ENCODE peak calls at places on chromosomes 13 and 19, in four cellular contexts. T is tibial nerve, V is MCF 10A, G is breast epithelium. H is an unnamed sample.

GRCh38 chr19:11423804-11424318 is 4.7 kb upstream of the RGL3 start:
- DNase-seq in T (no peak), V (no peak), G (no peak), H (no peak)

GRCh38 chr19:19268453-19269385 is 4.4 kb downstream of the TM6SF2 start:
- DNase-seq in T (no peak), V (no peak), G (no peak), H (no peak)

GRCh38 chr13:25064396-25064795 is 31.5 kb upstream of the PABPC3 start:
- DNase-seq in T (no peak), V (no peak), G (no peak), H (no peak)

GRCh38 chr19:16324384-16325160 is at the start of gene KLF2:
- DNase-seq in T (peak), V (peak), G (peak), H (peak)

GRCh38 chr19:17183271-17183757 is 31.8 kb upstream of the USE1 start:
- DNase-seq in T (no peak), V (no peak), G (no peak), H (no peak)

GRCh38 chr13:114067886-114068722 is 64.3 kb downstream of the RASA3 start:
- DNase-seq in T (peak), V (no peak), G (no peak), H (no peak)

GRCh38 chr19:55641376-55642152 is 762 bp downstream of the ZNF580 start:
- DNase-seq in T (no peak), V (peak), G (no peak), H (no peak)

GRCh38 chr13:75220238-75220542 is 261.8 kb downstream of the TBC1D4 start:
- DNase-seq in T (no peak), V (no peak), G (no peak), H (no peak)

GRCh38 chr19:1511989-1512338 is 855 bp downstream of the ADAMTSL5 start:
- DNase-seq in T (no peak), V (no peak), G (no peak), H (no peak)

GRCh38 chr13:51420681-51421476 is 32.0 kb downstream of the INTS6 start:
- DNase-seq in T (no peak), V (no peak), G (no peak), H (no peak)

GRCh38 chr13:107117327-107118012 is 549.5 kb upstream of the ARGLU1 start:
- DNase-seq in T (no peak), V (no peak), G (no peak), H (no peak)

GRCh38 chr19:6828698-6829633 is 56.5 kb downstream of the VAV1 start:
- DNase-seq in T (no peak), V (peak), G (no peak), H (no peak)

GRCh38 chr19:44643605-44644390 is at the start of gene PVR:
- DNase-seq in T (peak), V (peak), G (peak), H (peak)

GRCh38 chr19:710767-711166 is 2.0 kb downstream of the PALM start:
- DNase-seq in T (no peak), V (no peak), G (no peak), H (peak)

GRCh38 chr19:4816388-4817165 is 14.9 kb downstream of the TICAM1 start:
- DNase-seq in T (no peak), V (no peak), G (no peak), H (no peak)

GRCh38 chr19:5718579-5719273 is 1.2 kb downstream of the LONP1 start:
- DNase-seq in T (no peak), V (peak), G (no peak), H (no peak)

GRCh38 chr19:33797821-33798633 is 1.4 kb downstream of the KCTD15 start:
- DNase-seq in T (no peak), V (no peak), G (no peak), H (peak)

H was measured in left cardiac atrium.